ENCODE peak calls at places on chromosomes 3 and 15, in five cellular contexts. One of them, this sample, is unnamed.

GRCh38 chr15:88615303-88616107 is 5.6 kb upstream of the AEN start:
- DNase-seq in K562: no peak
- DNase-seq in GM12878: no peak
- DNase-seq in SK-N-SH: no peak
- DNase-seq in HEK293T: no peak
- DNase-seq in this sample: peak; percentile 67

GRCh38 chr3:163943664-163944063 is 1134.6 kb downstream of the SI start:
- DNase-seq in K562: no peak
- DNase-seq in GM12878: no peak
- DNase-seq in SK-N-SH: no peak
- DNase-seq in HEK293T: no peak
- DNase-seq in this sample: no peak

GRCh38 chr3:186882881-186883685 is 40.6 kb downstream of the ADIPOQ start:
- DNase-seq in K562: peak; percentile 47
- DNase-seq in GM12878: no peak
- DNase-seq in SK-N-SH: peak; percentile 63
- DNase-seq in HEK293T: no peak
- DNase-seq in this sample: peak; percentile 65

GRCh38 chr15:20340331-20340811 is 201.2 kb downstream of the GOLGA6L6 start:
- DNase-seq in K562: peak; percentile 20
- DNase-seq in GM12878: no peak
- DNase-seq in SK-N-SH: peak; percentile 34
- DNase-seq in HEK293T: no peak
- DNase-seq in this sample: no peak

GRCh38 chr15:43229977-43230376 is 9.2 kb upstream of the EPB42 start:
- DNase-seq in K562: no peak
- DNase-seq in GM12878: no peak
- DNase-seq in SK-N-SH: no peak
- DNase-seq in HEK293T: no peak
- DNase-seq in this sample: no peak

GRCh38 chr3:71873093-71873611 is 88.2 kb upstream of the PROK2 start:
- DNase-seq in K562: no peak
- DNase-seq in GM12878: no peak
- DNase-seq in SK-N-SH: no peak
- DNase-seq in HEK293T: no peak
- DNase-seq in this sample: no peak

GRCh38 chr15:90787881-90788280 is 70.7 kb downstream of the BLM start:
- DNase-seq in K562: no peak
- DNase-seq in GM12878: no peak
- DNase-seq in SK-N-SH: no peak
- DNase-seq in HEK293T: no peak
- DNase-seq in this sample: no peak

GRCh38 chr15:97087337-97087736 is 756.8 kb downstream of the NR2F2 start:
- DNase-seq in K562: no peak
- DNase-seq in GM12878: no peak
- DNase-seq in SK-N-SH: no peak
- DNase-seq in HEK293T: no peak
- DNase-seq in this sample: no peak

GRCh38 chr3:170633573-170633972 is 47.7 kb upstream of the SLC7A14 start:
- DNase-seq in K562: no peak
- DNase-seq in GM12878: no peak
- DNase-seq in SK-N-SH: no peak
- DNase-seq in HEK293T: no peak
- DNase-seq in this sample: no peak

GRCh38 chr3:16841906-16842709 is 42.6 kb upstream of the PLCL2 start:
- DNase-seq in K562: no peak
- DNase-seq in GM12878: peak; percentile 83
- DNase-seq in SK-N-SH: no peak
- DNase-seq in HEK293T: no peak
- DNase-seq in this sample: no peak

GRCh38 chr3:3066378-3066777 is 43.8 kb downstream of the IL5RA start:
- DNase-seq in K562: no peak
- DNase-seq in GM12878: no peak
- DNase-seq in SK-N-SH: no peak
- DNase-seq in HEK293T: no peak
- DNase-seq in this sample: no peak

DNA sequence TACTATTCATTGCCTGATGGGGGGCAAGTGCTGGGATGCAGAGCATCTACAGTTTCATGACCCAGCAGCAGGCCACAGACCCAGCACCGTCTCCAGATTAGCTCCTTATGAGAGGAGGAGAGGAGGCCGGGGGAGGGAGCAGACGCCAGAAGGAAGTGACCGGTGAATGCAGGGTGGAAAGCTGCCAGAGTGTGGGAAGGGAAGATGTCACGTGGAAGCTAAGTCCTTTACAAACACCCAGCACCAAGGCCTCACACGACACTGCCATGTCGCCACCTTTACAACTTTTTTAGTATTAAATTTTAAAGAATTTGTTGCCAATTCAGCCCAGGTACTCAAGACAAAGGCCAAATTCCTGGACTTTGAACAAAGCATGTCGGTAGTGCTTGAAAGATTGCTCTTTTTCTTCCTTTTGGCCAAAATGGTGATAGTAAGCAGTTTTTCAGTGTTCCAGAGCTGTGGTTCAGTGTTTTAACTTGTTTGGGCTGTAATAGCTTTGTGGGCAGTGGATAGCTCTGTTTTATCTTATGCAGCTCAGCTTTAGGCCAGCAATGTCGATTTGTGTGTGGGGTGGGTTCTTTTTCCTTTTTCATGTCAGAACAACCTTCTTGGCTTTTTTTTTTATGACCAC is 58.2 kb downstream of the ZBTB38 start:
- DNase-seq in K562: no peak
- DNase-seq in GM12878: no peak
- DNase-seq in SK-N-SH: no peak
- DNase-seq in HEK293T: no peak
- DNase-seq in this sample: no peak
- TF ChIP-seq FOXM1 in K562: no peak
- TF ChIP-seq FOXM1 in GM12878: no peak
- TF ChIP-seq FOXM1 in SK-N-SH: no peak
- TF ChIP-seq FOXM1 in HEK293T: no peak
- TF ChIP-seq FOXM1 in this sample: no peak

GRCh38 chr3:52983336-52983807 is 62.5 kb downstream of the SFMBT1 start:
- DNase-seq in K562: no peak
- DNase-seq in GM12878: peak; percentile 88
- DNase-seq in SK-N-SH: no peak
- DNase-seq in HEK293T: no peak
- DNase-seq in this sample: no peak
- TF ChIP-seq FOXM1 in K562: no peak
- TF ChIP-seq FOXM1 in GM12878: peak; percentile 88
- TF ChIP-seq FOXM1 in SK-N-SH: no peak
- TF ChIP-seq FOXM1 in HEK293T: no peak
- TF ChIP-seq FOXM1 in this sample: no peak

GRCh38 chr3:25428003-25428861 is at the start of gene RARB:
- DNase-seq in K562: peak; percentile 31
- DNase-seq in GM12878: no peak
- DNase-seq in SK-N-SH: peak; percentile 83
- DNase-seq in HEK293T: peak; percentile 83
- DNase-seq in this sample: peak; percentile 66
- TF ChIP-seq FOXM1 in K562: no peak
- TF ChIP-seq FOXM1 in GM12878: no peak
- TF ChIP-seq FOXM1 in SK-N-SH: no peak
- TF ChIP-seq FOXM1 in HEK293T: peak; percentile 24
- TF ChIP-seq FOXM1 in this sample: no peak

GRCh38 chr15:58425185-58425584 is 6.6 kb upstream of the LIPC start:
- DNase-seq in K562: no peak
- DNase-seq in GM12878: no peak
- DNase-seq in SK-N-SH: no peak
- DNase-seq in HEK293T: no peak
- DNase-seq in this sample: no peak
- TF ChIP-seq FOXM1 in K562: no peak
- TF ChIP-seq FOXM1 in GM12878: no peak
- TF ChIP-seq FOXM1 in SK-N-SH: no peak
- TF ChIP-seq FOXM1 in HEK293T: no peak
- TF ChIP-seq FOXM1 in this sample: no peak

DNA sequence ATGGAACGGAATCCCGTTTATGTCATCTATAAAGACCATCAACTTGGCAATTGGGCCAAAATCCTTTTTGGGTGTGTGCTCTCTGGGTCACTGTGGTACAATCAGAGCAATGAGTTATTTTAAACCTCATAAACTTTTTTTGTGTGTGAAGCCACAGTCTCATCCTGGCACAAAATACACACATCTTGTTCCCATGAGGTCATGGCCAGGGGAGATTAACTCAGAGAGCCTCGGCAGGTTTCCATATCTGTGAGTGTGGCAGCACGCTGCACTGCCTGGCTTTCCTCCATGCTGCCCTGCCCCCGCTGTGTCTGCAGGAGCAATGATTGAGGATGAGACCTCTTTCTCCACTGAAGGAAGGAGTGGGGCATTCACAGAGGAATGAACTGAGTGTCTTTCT is 54.0 kb upstream of the DLG1 start:
- DNase-seq in K562: no peak
- DNase-seq in GM12878: no peak
- DNase-seq in SK-N-SH: peak; percentile 42
- DNase-seq in HEK293T: no peak
- DNase-seq in this sample: no peak
- TF ChIP-seq FOXM1 in K562: no peak
- TF ChIP-seq FOXM1 in GM12878: no peak
- TF ChIP-seq FOXM1 in SK-N-SH: no peak
- TF ChIP-seq FOXM1 in HEK293T: no peak
- TF ChIP-seq FOXM1 in this sample: no peak

DNA sequence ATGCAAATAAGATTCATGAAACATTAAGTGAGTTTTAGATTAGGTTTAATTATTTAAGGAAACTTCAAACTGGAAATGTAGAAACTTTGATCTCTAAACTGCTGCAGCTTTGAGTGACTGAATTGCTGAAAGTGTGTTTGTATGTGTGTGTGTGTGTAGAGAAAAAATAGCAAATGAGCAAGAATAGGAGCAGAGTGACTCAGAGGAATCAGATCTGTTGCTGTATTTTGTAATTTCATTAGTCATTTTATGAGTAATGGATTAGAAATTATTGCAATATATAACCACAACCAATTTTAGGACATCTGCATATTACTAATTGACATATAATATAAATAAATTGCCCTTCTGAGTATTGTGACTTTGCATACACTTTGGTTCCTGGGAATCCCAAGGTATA is 52.8 kb upstream of the SLC9A9 start:
- DNase-seq in K562: no peak
- DNase-seq in GM12878: no peak
- DNase-seq in SK-N-SH: no peak
- DNase-seq in HEK293T: no peak
- DNase-seq in this sample: no peak
- TF ChIP-seq FOXM1 in K562: no peak
- TF ChIP-seq FOXM1 in GM12878: peak; percentile 33
- TF ChIP-seq FOXM1 in SK-N-SH: no peak
- TF ChIP-seq FOXM1 in HEK293T: no peak
- TF ChIP-seq FOXM1 in this sample: no peak

GRCh38 chr3:101248786-101249185 is 71.6 kb downstream of the IMPG2 start:
- DNase-seq in K562: no peak
- DNase-seq in GM12878: no peak
- DNase-seq in SK-N-SH: no peak
- DNase-seq in HEK293T: no peak
- DNase-seq in this sample: no peak

GRCh38 chr3:101249512-101249911 is 70.9 kb downstream of the IMPG2 start:
- DNase-seq in K562: no peak
- DNase-seq in GM12878: no peak
- DNase-seq in SK-N-SH: no peak
- DNase-seq in HEK293T: no peak
- DNase-seq in this sample: no peak

GRCh38 chr3:101244212-101244575 is 76.2 kb downstream of the IMPG2 start:
- DNase-seq in K562: no peak
- DNase-seq in GM12878: no peak
- DNase-seq in SK-N-SH: no peak
- DNase-seq in HEK293T: no peak
- DNase-seq in this sample: no peak

GRCh38 chr3:101240719-101241118 is 79.7 kb downstream of the IMPG2 start:
- DNase-seq in K562: no peak
- DNase-seq in GM12878: no peak
- DNase-seq in SK-N-SH: no peak
- DNase-seq in HEK293T: no peak
- DNase-seq in this sample: no peak

DNA sequence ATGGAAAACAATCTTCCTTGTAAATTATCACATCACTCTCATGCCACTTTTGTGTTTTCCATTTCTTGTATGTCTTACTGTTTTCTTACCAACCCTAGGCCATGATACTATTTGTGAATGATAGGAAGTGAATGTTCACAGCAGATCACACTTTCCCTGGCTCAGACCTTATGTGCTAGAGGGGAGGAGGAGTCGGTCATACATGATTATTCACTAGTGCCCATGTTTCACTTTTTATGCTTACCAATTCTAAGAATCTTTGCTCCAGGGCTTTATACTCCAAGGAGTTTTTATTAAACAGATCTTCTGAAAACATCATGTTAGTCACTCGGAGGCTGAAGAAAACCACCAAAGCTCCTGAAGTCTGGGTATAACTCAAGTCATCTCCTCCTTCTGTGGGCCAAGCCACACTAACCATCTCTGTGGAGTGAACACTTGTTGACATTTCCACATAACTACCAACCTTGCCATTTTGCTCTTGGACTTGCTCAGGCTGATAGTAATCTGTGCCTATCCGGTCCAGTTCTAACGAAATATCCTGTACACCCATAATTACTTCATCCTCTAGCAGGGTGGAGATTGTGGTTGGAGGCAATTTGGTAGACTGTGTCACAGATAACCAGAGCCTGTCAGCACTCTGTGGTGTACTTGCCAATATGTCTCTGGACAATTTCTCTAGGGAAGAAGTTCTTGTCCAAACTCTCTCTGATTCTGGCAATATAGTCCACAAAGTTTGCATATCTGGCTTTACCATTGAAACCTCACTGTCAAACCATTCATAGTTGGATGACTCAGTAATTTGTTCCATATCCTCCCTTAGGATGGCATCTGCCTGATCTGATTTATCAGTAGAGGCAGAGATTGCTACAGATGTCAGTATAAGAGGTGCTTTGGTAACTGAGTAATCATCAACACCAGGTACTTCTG is 76.8 kb downstream of the IMPG2 start:
- DNase-seq in K562: no peak
- DNase-seq in GM12878: no peak
- DNase-seq in SK-N-SH: no peak
- DNase-seq in HEK293T: no peak
- DNase-seq in this sample: no peak
- TF ChIP-seq FOXM1 in K562: no peak
- TF ChIP-seq FOXM1 in GM12878: no peak
- TF ChIP-seq FOXM1 in SK-N-SH: no peak
- TF ChIP-seq FOXM1 in HEK293T: no peak
- TF ChIP-seq FOXM1 in this sample: no peak

GRCh38 chr15:99155961-99156443 is 51.1 kb downstream of the SYNM start:
- DNase-seq in K562: peak; percentile 14
- DNase-seq in GM12878: no peak
- DNase-seq in SK-N-SH: no peak
- DNase-seq in HEK293T: peak; percentile 18
- DNase-seq in this sample: peak; percentile 58
- TF ChIP-seq FOXM1 in K562: no peak
- TF ChIP-seq FOXM1 in GM12878: no peak
- TF ChIP-seq FOXM1 in SK-N-SH: no peak
- TF ChIP-seq FOXM1 in HEK293T: no peak
- TF ChIP-seq FOXM1 in this sample: no peak

This sample was measured in HepG2.